ENCODE peak calls at places on chromosomes 7 and 10, in four cellular contexts. R is GM12878, S is WTC11, K is HepG2. Y is an unnamed sample.

GRCh38 chr10:67036808-67037207 is 111.0 kb downstream of the LRRTM3 start:
- DNase-seq in R (no peak), S (no peak), K (no peak), Y (no peak)

GRCh38 chr10:33326897-33327296 is 7.6 kb downstream of the NRP1 start:
- DNase-seq in R (no peak), S (no peak), K (no peak), Y (no peak)

GRCh38 chr10:30058570-30059132 is 735 bp downstream of the JCAD start:
- DNase-seq in R (no peak), K (no peak), S (peak), Y (no peak)

GRCh38 chr7:151008143-151008510 is 16.2 kb downstream of the ATG9B start:
- DNase-seq in R (no peak), K (no peak), S (no peak), Y (peak)

GRCh38 chr7:108002726-108003590 is at the start of gene LAMB1:
- DNase-seq in K (peak), S (peak), R (no peak), Y (peak)

GRCh38 chr7:158078161-158078910 is 509.3 kb downstream of the PTPRN2 start:
- DNase-seq in K (no peak), R (no peak), S (no peak), Y (no peak)

GRCh38 chr7:20365486-20365885 is 34.8 kb downstream of the ITGB8 start:
- DNase-seq in S (no peak), K (no peak), R (no peak), Y (no peak)

GRCh38 chr7:54622696-54623309 is 80.6 kb downstream of the VSTM2A start:
- DNase-seq in R (no peak), S (no peak), K (no peak), Y (no peak)

GRCh38 chr7:23335621-23336020 is 36.5 kb downstream of the MALSU1 start:
- DNase-seq in S (no peak), K (no peak), R (no peak), Y (no peak)

GRCh38 chr7:35289376-35289775 is 35.5 kb upstream of the TBX20 start:
- DNase-seq in R (no peak), K (no peak), S (no peak), Y (no peak)

GRCh38 chr10:104197364-104197763 is 34.8 kb downstream of the CFAP43 start:
- DNase-seq in K (peak), S (no peak), R (no peak), Y (no peak)

GRCh38 chr7:7347045-7347444 is 164.7 kb downstream of the C1GALT1 start:
- DNase-seq in R (no peak), K (no peak), S (no peak), Y (no peak)

GRCh38 chr7:47085491-47086275 is 496.2 kb downstream of the TNS3 start:
- DNase-seq in K (no peak), R (no peak), S (no peak), Y (no peak)

GRCh38 chr7:141511370-141512335 is 39.6 kb upstream of the AGK start:
- DNase-seq in K (no peak), S (peak), R (no peak), Y (no peak)

GRCh38 chr7:27799212-27799611 is 59.2 kb downstream of the TAX1BP1 start:
- DNase-seq in K (no peak), S (no peak), R (no peak), Y (no peak)

GRCh38 chr7:100027197-100027596 is 11.8 kb downstream of the ZKSCAN1 start:
- DNase-seq in S (no peak), K (no peak), R (no peak), Y (no peak)

GRCh38 chr7:130894146-130895005 is 160.4 kb upstream of the KLF14 start:
- DNase-seq in R (no peak), S (peak), K (peak), Y (peak)

GRCh38 chr7:27605689-27606269 is 56.9 kb downstream of the HIBADH start:
- DNase-seq in S (no peak), R (no peak), K (peak), Y (no peak)

GRCh38 chr7:124655990-124656389 is 109.6 kb downstream of the GPR37 start:
- DNase-seq in K (no peak), R (no peak), S (no peak), Y (no peak)

GRCh38 chr7:73703225-73703624 is 16.2 kb downstream of the STX1A start:
- DNase-seq in R (no peak), K (no peak), S (no peak), Y (no peak)

GRCh38 chr7:83054472-83054871 is 108.2 kb downstream of the PCLO start:
- DNase-seq in R (no peak), S (no peak), K (no peak), Y (no peak)

GRCh38 chr7:83058667-83059066 is 104.0 kb downstream of the PCLO start:
- DNase-seq in R (no peak), S (no peak), K (no peak), Y (no peak)

GRCh38 chr7:83065714-83066113 is 97.0 kb downstream of the PCLO start:
- DNase-seq in R (no peak), S (no peak), K (no peak), Y (no peak)

GRCh38 chr7:83055197-83055596 is 107.5 kb downstream of the PCLO start:
- DNase-seq in K (no peak), R (no peak), S (no peak), Y (no peak)

DNA sequence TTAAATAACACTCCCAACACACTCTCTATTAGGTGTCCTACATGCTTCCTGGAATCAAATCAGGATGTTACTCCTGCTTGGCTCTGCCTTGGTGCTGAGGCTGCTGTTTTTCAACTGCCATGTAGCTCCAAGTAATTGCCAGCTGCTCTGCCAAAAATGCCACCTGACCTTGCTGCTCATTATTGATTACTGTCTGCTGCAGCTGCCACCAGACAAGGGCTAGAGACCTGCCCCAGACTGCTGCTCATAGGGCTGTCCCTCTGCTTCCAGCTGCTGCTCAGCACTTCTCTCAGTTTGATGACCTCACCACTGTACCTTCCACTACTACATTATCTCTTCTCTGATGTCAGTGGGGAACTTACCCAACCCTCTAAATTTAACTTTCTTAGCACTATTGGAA is 102.5 kb downstream of the PCLO start:
- DNase-seq in K (no peak), S (no peak), R (no peak), Y (no peak)
- TF ChIP-seq TCF7 in K (no peak), S (no peak), R (no peak), Y (no peak)

DNA sequence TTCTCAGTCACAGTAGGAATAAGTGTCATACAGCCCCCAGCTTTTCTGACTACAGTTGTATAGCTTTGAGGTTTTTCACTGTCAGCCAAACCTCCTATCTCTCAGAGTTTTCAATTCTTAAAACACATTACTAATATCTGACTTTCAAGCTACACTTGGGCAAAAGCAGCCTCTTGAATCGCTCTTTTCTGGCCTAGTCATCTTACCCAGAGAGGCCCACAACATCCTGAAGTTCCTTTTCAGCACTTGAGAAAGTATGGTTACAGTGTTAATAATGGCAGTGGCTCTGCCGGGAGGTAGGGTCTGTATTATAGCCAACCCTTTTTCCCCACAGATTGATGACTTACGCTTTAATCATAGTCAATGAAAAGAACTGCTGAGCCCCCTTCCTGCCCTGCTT is 181.0 kb downstream of the LRRC4 start:
- DNase-seq in R (no peak), S (no peak), K (no peak), Y (no peak)
- TF ChIP-seq TCF7 in R (no peak), S (no peak), K (no peak), Y (no peak)

DNA sequence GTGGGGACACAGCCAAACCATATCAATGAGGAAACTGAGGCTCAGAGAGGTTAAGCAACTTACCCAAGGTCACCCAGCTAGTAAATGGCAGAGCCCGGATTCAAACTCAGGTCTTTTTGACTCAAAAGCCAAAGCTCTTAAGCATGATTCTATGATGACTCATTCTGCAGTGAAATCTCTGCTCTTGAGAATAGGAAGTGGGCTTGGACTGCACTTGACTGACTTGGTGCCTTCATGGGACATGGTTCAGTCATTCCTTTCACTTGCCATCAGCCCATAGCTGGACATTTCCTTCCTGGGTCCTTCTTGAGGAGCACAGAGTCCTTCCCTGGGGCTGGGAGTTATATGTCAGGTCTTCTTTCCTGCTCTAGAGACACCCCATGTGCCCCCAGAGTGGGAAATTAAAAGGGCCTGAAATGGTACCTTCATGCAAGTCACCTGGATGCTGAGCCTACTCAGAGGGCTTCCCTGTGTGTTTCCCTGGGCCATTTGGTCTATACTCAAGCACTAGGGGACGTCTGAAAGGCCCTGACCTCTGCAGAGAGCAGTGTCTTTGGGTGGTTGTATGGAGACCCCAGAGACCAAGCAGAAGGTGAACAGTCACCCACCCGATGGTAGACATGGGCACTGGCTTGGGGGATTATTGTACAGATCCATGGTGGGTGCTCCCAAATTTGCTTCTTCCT is 62.4 kb upstream of the SDK1 start:
- DNase-seq in K (no peak), R (no peak), S (no peak), Y (no peak)
- TF ChIP-seq TCF7 in K (no peak), R (no peak), S (no peak), Y (no peak)

GRCh38 chr10:97600616-97601015 is 11.1 kb downstream of the C10orf62 start:
- DNase-seq in K (no peak), R (no peak), S (no peak), Y (no peak)

GRCh38 chr10:97598407-97599271 is 9.1 kb downstream of the C10orf62 start:
- DNase-seq in S (no peak), R (no peak), K (no peak), Y (no peak)

GRCh38 chr10:97596101-97597055 is 6.9 kb downstream of the C10orf62 start:
- DNase-seq in R (no peak), S (no peak), K (peak), Y (no peak)

GRCh38 chr10:97599272-97599619 is 9.7 kb downstream of the C10orf62 start:
- DNase-seq in S (no peak), K (no peak), R (no peak), Y (no peak)

DNA sequence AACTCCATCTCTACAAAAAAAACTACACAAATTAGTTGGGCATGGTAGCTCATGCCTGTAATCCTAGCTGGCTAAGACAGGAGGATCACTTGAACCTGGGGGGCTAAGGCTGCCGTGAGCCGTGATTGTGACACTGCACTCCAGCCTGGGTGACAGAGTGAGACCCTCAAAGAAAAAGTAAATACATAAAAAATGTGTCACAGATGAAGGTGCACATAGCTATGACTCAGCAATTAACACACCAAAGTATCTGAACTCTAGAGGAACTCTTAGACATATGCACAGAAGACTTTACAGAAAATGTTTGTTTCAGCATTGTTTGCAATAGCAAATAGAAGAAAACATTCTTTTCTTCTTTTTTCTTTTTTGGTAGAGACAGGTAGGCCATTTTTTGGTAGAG is 8.3 kb downstream of the C10orf62 start:
- DNase-seq in K (peak), S (no peak), R (no peak), Y (no peak)
- TF ChIP-seq TCF7 in K (no peak), S (no peak), R (no peak), Y (no peak)

GRCh38 chr10:125072824-125073223 is 87.5 kb downstream of the CTBP2 start:
- DNase-seq in K (no peak), R (no peak), S (no peak), Y (no peak)
- TF ChIP-seq TCF7 in K (no peak), R (no peak), S (no peak), Y (no peak)

GRCh38 chr7:129773871-129774270 is 162.4 kb downstream of the NRF1 start:
- DNase-seq in K (no peak), S (no peak), R (no peak), Y (no peak)
- TF ChIP-seq TCF7 in K (no peak), S (no peak), R (no peak), Y (no peak)

GRCh38 chr10:62048919-62049636 is 147.6 kb downstream of the ARID5B start:
- DNase-seq in R (no peak), K (peak), S (peak), Y (peak)

GRCh38 chr10:62048473-62048872 is 147.0 kb downstream of the ARID5B start:
- DNase-seq in R (no peak), S (no peak), K (no peak), Y (no peak)

GRCh38 chr10:62050941-62051433 is 149.5 kb downstream of the ARID5B start:
- DNase-seq in R (peak), S (no peak), K (peak), Y (peak)

GRCh38 chr10:62050627-62050924 is 149.1 kb downstream of the ARID5B start:
- DNase-seq in S (no peak), K (no peak), R (no peak), Y (no peak)

GRCh38 chr10:62049815-62050626 is 148.5 kb downstream of the ARID5B start:
- DNase-seq in R (no peak), S (no peak), K (no peak), Y (no peak)
- TF ChIP-seq TCF7 in R (no peak), S (no peak), K (no peak), Y (no peak)

DNA sequence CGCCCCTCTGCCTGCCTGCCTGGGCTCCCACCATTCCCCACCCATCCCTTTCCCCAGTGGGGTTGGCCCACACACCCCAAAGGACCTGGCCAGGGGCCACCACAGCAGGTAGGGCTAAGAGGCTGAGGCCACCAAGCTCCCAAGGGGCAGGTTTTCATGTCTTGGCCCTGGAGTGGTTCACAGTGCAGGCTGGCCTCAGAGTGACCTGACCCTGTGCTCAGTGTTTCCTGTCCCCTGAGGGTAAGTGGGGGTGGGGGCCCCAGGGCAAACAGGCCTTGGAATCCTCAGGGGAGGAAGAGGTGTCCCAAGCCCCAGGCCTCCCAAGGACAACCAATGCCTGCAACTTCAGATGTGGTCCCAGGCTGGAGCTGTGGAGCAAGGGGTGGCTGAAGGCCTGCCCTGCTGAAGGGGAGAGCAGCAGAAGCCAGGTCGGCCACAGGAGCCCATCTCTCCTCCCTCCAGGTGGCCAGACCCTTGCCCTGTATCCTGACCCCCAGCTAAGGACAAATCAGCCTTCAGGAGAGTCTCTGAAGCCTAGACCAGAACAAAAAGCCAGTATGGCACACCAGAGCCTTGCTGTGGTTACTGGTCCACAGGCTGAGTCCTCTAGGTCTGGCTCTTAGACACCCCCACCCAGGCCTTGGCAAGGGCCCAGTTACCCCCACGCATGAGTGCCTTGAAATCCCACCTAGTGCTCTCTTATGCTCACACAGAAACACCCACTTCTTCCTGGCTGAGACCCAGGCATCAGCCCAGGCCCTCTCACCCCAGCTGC is 27.6 kb downstream of the POLL start:
- DNase-seq in R (no peak), S (no peak), K (no peak), Y (no peak)
- TF ChIP-seq TCF7 in R (no peak), S (no peak), K (no peak), Y (no peak)

GRCh38 chr7:112080441-112080840 is 125.8 kb downstream of the DOCK4 start:
- DNase-seq in K (peak), S (no peak), R (peak), Y (no peak)
- TF ChIP-seq TCF7 in K (no peak), S (no peak), R (no peak), Y (no peak)

GRCh38 chr10:62186999-62187695 is 81.5 kb downstream of the RTKN2 start:
- DNase-seq in S (no peak), K (no peak), R (no peak), Y (no peak)
- TF ChIP-seq TCF7 in S (no peak), K (no peak), R (no peak), Y (no peak)